ENCODE peak calls at places on chromosomes 11 and 22, in six cellular contexts. Y is HCT116, B is neural progenitor cell, X is SK-N-SH, U is hepatocyte, V is GM23338. W is an unnamed sample.

GRCh38 chr11:129695543-129696308 is 119.9 kb upstream of the TMEM45B start:
- DNase-seq in U (peak; percentile 82), Y (peak; percentile 21), B (peak; percentile 83), V (peak; percentile 89), X (peak; percentile 70), W (peak; percentile 53)

GRCh38 chr11:48088682-48089050 is 108.3 kb downstream of the PTPRJ start:
- DNase-seq in V (no peak), U (no peak), B (no peak), X (no peak), Y (no peak), W (no peak)

GRCh38 chr22:30922151-30922611 is 46.4 kb downstream of the MORC2 start:
- DNase-seq in B (peak; percentile 25), Y (no peak), U (no peak), V (peak; percentile 43), X (peak; percentile 70), W (peak; percentile 69)

GRCh38 chr22:40636380-40637180 is at the start of gene MRTFA:
- DNase-seq in X (peak; percentile 87), V (peak; percentile 100), B (peak; percentile 100), U (peak; percentile 99), Y (peak; percentile 99), W (peak; percentile 100)

GRCh38 chr11:70304208-70304603 is 33.7 kb downstream of the PPFIA1 start:
- DNase-seq in V (no peak), B (no peak), Y (no peak), X (no peak), U (no peak), W (no peak)

GRCh38 chr11:11512502-11512901 is 109.3 kb downstream of the GALNT18 start:
- DNase-seq in V (no peak), U (no peak), B (no peak), Y (no peak), X (no peak), W (no peak)

GRCh38 chr22:40156001-40156516 is 21.7 kb upstream of the TNRC6B start:
- DNase-seq in X (no peak), V (peak; percentile 74), Y (peak; percentile 51), B (no peak), U (peak; percentile 77), W (peak; percentile 49)

GRCh38 chr11:122137081-122137793 is 21.2 kb upstream of the BLID start:
- DNase-seq in V (no peak), Y (peak; percentile 79), X (no peak), U (peak; percentile 29), B (no peak), W (peak; percentile 93)

GRCh38 chr11:100932474-100933100 is 197.0 kb downstream of the PGR start:
- DNase-seq in X (peak; percentile 1), B (peak; percentile 24), U (peak; percentile 17), Y (peak; percentile 26), V (peak; percentile 54), W (peak; percentile 58)

GRCh38 chr11:66651011-66651410 is 12.5 kb downstream of the RBM4 start:
- DNase-seq in X (no peak), U (no peak), V (no peak), B (no peak), Y (no peak), W (peak; percentile 34)

GRCh38 chr11:73055655-73056354 is 86.3 kb downstream of the FCHSD2 start:
- DNase-seq in V (no peak), X (peak; percentile 44), Y (no peak), B (no peak), U (no peak), W (no peak)

GRCh38 chr11:104694259-104695070 is 203.8 kb downstream of the CASP12 start:
- DNase-seq in U (peak; percentile 26), B (peak; percentile 1), Y (no peak), V (no peak), X (no peak), W (peak; percentile 68)

GRCh38 chr11:76436020-76436419 is 8.8 kb upstream of the EMSY start:
- DNase-seq in Y (no peak), X (no peak), V (no peak), B (no peak), U (no peak), W (peak; percentile 19)

GRCh38 chr22:33350391-33350955 is 292.3 kb upstream of the SYN3 start:
- DNase-seq in B (no peak), Y (no peak), X (no peak), U (no peak), V (no peak), W (no peak)

GRCh38 chr22:20441631-20442484 is 4.2 kb upstream of the SCARF2 start:
- DNase-seq in V (no peak), B (no peak), Y (no peak), X (no peak), U (no peak), W (peak; percentile 48)

GRCh38 chr11:104152941-104153340 is 11.0 kb downstream of the PDGFD start:
- DNase-seq in V (no peak), X (no peak), Y (no peak), U (no peak), B (no peak), W (no peak)

GRCh38 chr22:49055406-49055805 is 772.3 kb downstream of the BRD1 start:
- DNase-seq in V (no peak), U (no peak), X (no peak), Y (no peak), B (no peak), W (no peak)

DNA sequence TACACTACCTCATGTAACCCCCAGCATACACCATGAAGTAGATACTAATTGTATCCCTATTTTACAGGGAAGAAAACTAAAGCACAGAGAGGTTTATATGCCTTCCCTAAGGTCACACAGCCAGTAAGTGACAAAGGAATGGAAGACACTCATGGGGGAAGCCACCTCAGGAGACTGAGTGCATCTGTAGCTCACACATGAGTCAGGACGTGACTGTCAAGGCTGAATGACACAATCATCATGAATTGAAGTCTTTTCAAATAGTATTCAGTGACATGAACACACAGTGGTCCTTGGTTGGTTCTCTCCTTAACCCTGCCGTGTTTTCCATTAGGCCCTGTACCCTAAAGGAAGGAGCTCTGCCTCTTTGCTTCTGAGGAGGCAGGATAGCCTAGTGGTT is 463.0 kb downstream of the NTM start:
- DNase-seq in V (no peak), X (no peak), Y (no peak), U (no peak), B (no peak), W (no peak)
- H3K27ac ChIP-seq in V (no peak overlapping the region), X (no peak overlapping the region), Y (no peak overlapping the region), U (no peak overlapping the region), B (no peak overlapping the region), W (no peak overlapping the region)

GRCh38 chr11:35362571-35362980 is 56.8 kb downstream of the SLC1A2 start:
- DNase-seq in X (no peak), V (peak; percentile 32), B (no peak), Y (no peak), U (no peak), W (peak; percentile 63)
- TF ChIP-seq EZH2phosphoT487 in X (no peak), V (no peak), B (no peak), Y (no peak), U (no peak), W (no peak)

GRCh38 chr11:112085822-112086421 is 634 bp downstream of the TIMM8B start:
- DNase-seq in B (no peak), X (peak; percentile 55), Y (no peak), V (peak; percentile 43), U (peak; percentile 27), W (peak; percentile 69)

GRCh38 chr11:112086422-112087191 is at the start of the genes SDHD and TIMM8B:
- DNase-seq in X (peak; percentile 91), U (peak; percentile 99), B (peak; percentile 99), V (peak; percentile 98), Y (peak; percentile 95), W (peak; percentile 99)

GRCh38 chr11:112082729-112083128 is 3.8 kb downstream of the TIMM8B start:
- DNase-seq in V (no peak), Y (no peak), B (no peak), X (no peak), U (no peak), W (peak; percentile 88)

GRCh38 chr11:112087212-112087611 is 539 bp downstream of the SDHD start:
- DNase-seq in V (peak; percentile 15), X (no peak), U (no peak), B (peak; percentile 3), Y (no peak), W (peak; percentile 42)
- H3K27ac ChIP-seq in V (peak overlapping the region; percentile 67), X (peak overlapping the region; percentile 48), U (peak overlapping the region; percentile 30), B (no peak overlapping the region), Y (peak overlapping the region; percentile 65), W (peak overlapping the region; percentile 22)

DNA sequence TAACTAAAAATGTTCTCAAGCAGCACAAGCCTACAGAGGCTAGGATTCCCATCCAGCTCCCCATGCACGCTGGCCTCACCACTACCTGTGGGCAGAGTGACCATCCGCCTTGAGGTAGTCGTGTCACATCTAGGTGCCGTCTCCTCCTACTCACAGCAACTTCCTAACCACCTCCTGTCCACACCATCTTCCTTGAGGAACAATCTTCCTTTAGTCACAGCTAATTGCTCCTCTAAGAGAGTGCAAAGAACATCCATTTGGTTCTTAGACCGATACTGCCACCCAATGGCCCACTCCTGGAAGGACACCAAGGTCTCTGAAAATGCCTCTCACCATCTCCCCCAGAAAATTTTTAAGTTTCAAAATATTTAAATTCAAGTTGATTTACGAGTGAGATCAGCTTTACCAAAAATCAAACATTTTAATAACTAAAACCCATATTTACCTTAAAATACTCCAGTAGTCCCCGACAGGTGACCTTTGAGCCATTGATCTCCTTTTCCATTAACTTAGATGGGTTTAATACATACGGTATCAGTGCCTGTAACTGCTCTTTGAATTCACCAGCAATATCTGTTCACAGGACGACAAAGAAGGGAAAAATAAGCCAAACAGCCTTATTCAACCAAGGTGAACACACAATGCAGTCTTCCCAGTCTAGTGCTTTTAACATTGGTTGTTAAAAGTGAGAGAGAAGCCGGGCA is 21.7 kb upstream of the PLAAT3 start:
- DNase-seq in X (peak; percentile 67), V (peak; percentile 92), Y (peak; percentile 28), B (peak; percentile 83), U (peak; percentile 82), W (peak; percentile 74)
- TF ChIP-seq EZH2phosphoT487 in X (no peak), V (no peak), Y (no peak), B (no peak), U (no peak), W (no peak)

GRCh38 chr11:6402061-6402470 is 11.8 kb downstream of the SMPD1 start:
- DNase-seq in Y (no peak), U (no peak), V (no peak), X (no peak), B (no peak), W (no peak)
- H3K27ac ChIP-seq in Y (no peak overlapping the region), U (no peak overlapping the region), V (no peak overlapping the region), X (no peak overlapping the region), B (no peak overlapping the region), W (no peak overlapping the region)

GRCh38 chr11:19853016-19853415 is 140.4 kb downstream of the NAV2 start:
- DNase-seq in V (no peak), X (no peak), Y (no peak), U (no peak), B (no peak), W (peak; percentile 81)
- TF ChIP-seq EZH2phosphoT487 in V (no peak), X (no peak), Y (no peak), U (no peak), B (no peak), W (no peak)

DNA sequence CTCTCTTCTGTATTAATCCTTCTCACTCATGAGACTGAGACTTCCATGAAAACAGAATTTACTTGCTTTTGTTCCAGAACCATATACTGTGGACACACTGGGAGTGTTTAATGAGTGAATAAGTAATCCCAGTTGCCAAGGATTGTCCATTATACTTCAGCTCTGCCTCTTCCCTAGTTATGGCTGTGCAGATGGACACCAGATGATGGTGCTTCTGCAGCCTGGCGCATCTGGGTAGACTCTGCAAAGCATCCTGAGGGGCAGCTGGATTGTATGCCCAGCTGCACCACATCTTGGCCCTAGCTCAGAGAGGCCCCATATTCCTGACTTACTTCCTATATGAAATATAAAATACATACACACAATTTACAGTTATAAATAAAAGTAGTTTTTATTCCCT is 43.5 kb downstream of the DBX1 start:
- DNase-seq in B (no peak), X (peak; percentile 44), U (no peak), Y (no peak), V (no peak), W (no peak)
- H3K27ac ChIP-seq in B (no peak overlapping the region), X (peak overlapping the region; percentile 97), U (no peak overlapping the region), Y (no peak overlapping the region), V (no peak overlapping the region), W (no peak overlapping the region)

W was measured in GM23248.